ENCODE peak calls at places on chromosomes 13 and 19, in eight cellular contexts. W is AG04450, Q is IMR-90, V is left lung, E is ovary, Z is cardiac muscle cell, X is PC-3, A is body of pancreas. G is an unnamed sample.

GRCh38 chr19:19459707-19460251 is 54.3 kb downstream of the GATAD2A start:
- DNase-seq in E (no peak), W (no peak), Z (no peak), V (peak; percentile 78), A (peak; percentile 55), X (peak; percentile 79), Q (peak; percentile 87), G (no peak)

GRCh38 chr13:114152831-114153371 is 20.5 kb upstream of the RASA3 start:
- DNase-seq in Q (no peak), E (no peak), W (no peak), V (peak; percentile 68), X (no peak), Z (no peak), A (no peak), G (peak; percentile 38)

GRCh38 chr19:37975596-37976515 is 68.8 kb downstream of the SIPA1L3 start:
- DNase-seq in W (no peak), V (no peak), Z (no peak), E (no peak), X (no peak), Q (no peak), A (no peak), G (no peak)

GRCh38 chr19:11814707-11815050 is 606 bp downstream of the ZNF440 start:
- DNase-seq in Q (peak; percentile 29), E (no peak), X (peak; percentile 50), Z (peak; percentile 30), A (peak; percentile 14), W (no peak), V (no peak), G (no peak)

GRCh38 chr13:50923272-50923671 is 13.7 kb downstream of the RNASEH2B start:
- DNase-seq in Q (no peak), X (no peak), Z (no peak), A (no peak), E (no peak), W (no peak), V (no peak), G (no peak)

GRCh38 chr19:5090780-5091575 is 122.1 kb downstream of the KDM4B start:
- DNase-seq in E (peak; percentile 50), Q (peak; percentile 15), A (peak; percentile 43), X (no peak), V (no peak), W (no peak), Z (peak; percentile 88), G (no peak)

GRCh38 chr13:113425931-113426590 is 27.2 kb downstream of the ADPRHL1 start:
- DNase-seq in A (no peak), V (no peak), X (peak; percentile 13), Q (no peak), E (no peak), W (no peak), Z (no peak), G (no peak)

GRCh38 chr13:39618546-39618945 is 15.6 kb upstream of the LHFPL6 start:
- DNase-seq in A (no peak), Z (no peak), Q (no peak), E (no peak), X (no peak), V (no peak), W (no peak), G (no peak)

GRCh38 chr13:34294483-34295129 is 476.7 kb downstream of the RFC3 start:
- DNase-seq in Z (peak; percentile 2), A (no peak), Q (no peak), E (no peak), X (no peak), V (no peak), W (no peak), G (no peak)

GRCh38 chr13:31431722-31432137 is 232.0 kb downstream of the B3GLCT start:
- DNase-seq in Q (peak; percentile 28), Z (peak; percentile 67), E (peak; percentile 42), A (peak; percentile 46), X (peak; percentile 58), W (no peak), V (no peak), G (no peak)

GRCh38 chr19:52237771-52238400 is 31.5 kb upstream of the ZNF766 start:
- DNase-seq in V (no peak), E (peak; percentile 66), A (peak; percentile 62), Q (peak; percentile 75), Z (peak; percentile 78), X (peak; percentile 84), W (peak; percentile 54), G (no peak)

GRCh38 chr19:1277061-1277460 is 1.7 kb downstream of the FAM174C start:
- DNase-seq in X (no peak), E (peak; percentile 45), Z (no peak), A (no peak), Q (no peak), V (no peak), W (no peak), G (no peak)

GRCh38 chr19:45166723-45167252 is 6.0 kb upstream of the NKPD1 start:
- DNase-seq in Q (no peak), E (no peak), V (no peak), X (no peak), W (no peak), A (no peak), Z (no peak), G (no peak)

GRCh38 chr19:45499196-45500180 is 1.2 kb downstream of the PPM1N start:
- DNase-seq in E (no peak), Q (no peak), X (peak; percentile 42), Z (peak; percentile 49), W (no peak), V (peak; percentile 91), A (peak; percentile 44), G (no peak)

GRCh38 chr13:43464578-43465264 is 322.1 kb downstream of the ENOX1 start:
- DNase-seq in W (no peak), A (no peak), X (no peak), Z (no peak), V (no peak), Q (no peak), E (no peak), G (no peak)

GRCh38 chr19:52345162-52345561 is 9.1 kb downstream of the ZNF610 start:
- DNase-seq in X (no peak), A (no peak), W (no peak), V (no peak), Z (no peak), Q (no peak), E (no peak), G (no peak)

GRCh38 chr13:81929988-81930387 is 1589.1 kb upstream of the SPRY2 start:
- DNase-seq in Z (peak; percentile 70), V (no peak), W (no peak), A (no peak), X (peak; percentile 42), E (no peak), Q (no peak), G (no peak)
- TF ChIP-seq CTCF in Z (peak; percentile 13), V (peak; percentile 19), W (no peak), A (no peak), X (peak; percentile 61), E (no peak), Q (no peak), G (peak; percentile 63)

GRCh38 chr19:55866521-55866920 is 30.2 kb downstream of the NLRP4 start:
- DNase-seq in Q (no peak), A (no peak), V (no peak), W (no peak), Z (no peak), E (no peak), X (no peak), G (no peak)

GRCh38 chr19:55870736-55871135 is 34.4 kb downstream of the NLRP4 start:
- DNase-seq in Q (no peak), E (no peak), V (no peak), X (no peak), Z (no peak), A (no peak), W (no peak), G (no peak)

DNA sequence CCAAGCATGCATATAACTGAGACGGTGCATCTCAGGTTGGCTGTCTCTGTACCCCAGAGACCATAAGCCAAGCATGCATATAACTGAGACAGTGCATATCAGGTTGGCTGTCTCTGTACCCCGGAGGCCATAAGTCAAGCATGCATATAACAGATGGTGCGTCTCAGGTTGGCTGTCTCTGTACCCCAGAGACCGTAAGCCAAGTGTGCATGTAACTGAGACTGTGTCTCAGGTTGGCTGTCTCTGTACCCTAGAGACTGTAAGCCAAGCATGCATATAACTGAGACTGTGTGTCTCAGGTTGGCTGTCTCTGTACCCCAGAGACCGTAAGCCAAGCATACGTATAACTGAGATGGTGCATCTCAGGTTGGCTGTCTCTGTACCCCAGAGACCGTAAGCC is 30.8 kb downstream of the NLRP4 start:
- DNase-seq in A (no peak), Z (no peak), Q (no peak), V (no peak), W (no peak), E (no peak), X (no peak), G (no peak)
- H3K9me3 ChIP-seq in A (no peaks in the 10 kb centered on the region), Z (no peaks in the 10 kb centered on the region), Q (peaks cover 27% of the 10 kb centered on the region), V (peaks cover 31% of the 10 kb centered on the region), W (peaks cover 46% of the 10 kb centered on the region), E (no peaks in the 10 kb centered on the region), X (no peaks in the 10 kb centered on the region), G (peaks cover 3% of the 10 kb centered on the region)

DNA sequence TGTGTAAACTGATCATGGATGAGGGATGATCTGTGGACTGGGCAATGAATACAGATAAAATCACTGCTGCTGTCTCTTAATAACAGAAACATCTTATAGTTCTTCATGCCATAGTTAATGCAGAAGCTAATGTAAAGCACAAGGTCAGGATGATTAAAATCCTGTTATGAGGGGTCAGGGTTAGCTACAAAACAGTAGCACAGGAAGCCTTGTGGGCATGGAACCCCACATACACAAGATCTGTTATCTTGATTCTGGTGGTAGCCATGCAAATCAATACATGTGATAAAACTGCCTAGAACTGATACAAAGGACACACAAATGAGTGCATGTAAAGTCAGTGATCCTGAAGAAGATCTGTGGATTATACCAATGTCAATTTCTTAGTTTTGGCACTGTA is 96.4 kb downstream of the KLF12 start:
- DNase-seq in A (no peak), W (no peak), Z (no peak), V (no peak), E (no peak), X (no peak), Q (no peak), G (no peak)
- H3K4me3 ChIP-seq in A (no peak overlapping the region), W (no peak overlapping the region), Z (no peak overlapping the region), V (no peak overlapping the region), E (no peak overlapping the region), X (no peak overlapping the region), Q (no peak overlapping the region), G (no peak overlapping the region)

GRCh38 chr13:93227906-93228801 is 1.5 kb downstream of the GPC6 start:
- DNase-seq in X (peak; percentile 64), V (peak; percentile 71), Q (peak; percentile 87), A (peak; percentile 54), Z (peak; percentile 92), W (no peak), E (peak; percentile 76), G (no peak)
- TF ChIP-seq CTCF in X (peak; percentile 37), V (peak; percentile 19), Q (peak; percentile 63), A (no peak), Z (peak; percentile 62), W (peak; percentile 73), E (peak; percentile 28), G (peak; percentile 61)

DNA sequence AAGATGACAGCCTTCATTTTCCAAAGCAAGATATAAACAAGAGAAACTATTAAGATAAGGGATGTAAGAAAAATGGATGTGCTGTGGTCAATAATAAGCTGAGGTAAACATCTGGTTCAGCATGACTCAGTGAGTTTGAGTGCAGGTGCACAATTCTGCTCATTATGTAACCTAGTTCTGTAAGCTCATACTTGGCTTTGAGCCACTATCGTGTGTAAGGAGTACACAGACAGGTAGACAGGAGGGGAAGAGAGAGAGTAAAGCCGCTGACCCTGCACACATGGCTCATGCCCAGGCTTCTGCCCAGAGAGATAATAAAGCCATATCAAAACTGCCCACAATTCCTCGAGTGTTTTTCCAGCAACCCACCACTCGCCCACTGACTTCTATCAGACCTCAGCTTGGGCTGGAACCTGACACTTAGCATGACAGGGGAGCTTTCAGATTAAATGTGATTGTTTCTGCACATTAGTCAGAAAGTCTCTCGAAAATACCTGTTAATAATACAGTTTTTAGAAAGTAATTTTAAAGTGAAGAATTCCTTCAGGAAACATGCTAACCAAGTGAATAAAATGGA is 51.7 kb downstream of the ZNF91 start:
- DNase-seq in A (no peak), X (peak; percentile 25), Z (no peak), V (no peak), W (no peak), Q (no peak), E (no peak), G (no peak)
- H3K9me3 ChIP-seq in A (peaks cover 4% of the 10 kb centered on the region), X (peaks cover 18% of the 10 kb centered on the region), Z (peaks cover 4% of the 10 kb centered on the region), V (peaks cover 99% of the 10 kb centered on the region), W (peaks cover 58% of the 10 kb centered on the region), Q (peaks cover 61% of the 10 kb centered on the region), E (peaks cover 16% of the 10 kb centered on the region), G (peaks cover 21% of the 10 kb centered on the region)